ENCODE peak calls at places on chromosome 3, in nine cellular contexts. Z is foreskin fibroblast; E is lower lobe of right lung; U is body of pancreas; J is Right ventricle myocardium superior; T is iris pigment epithelial cell; B is activated CD8-positive, alpha-beta memory T cell treated with anti-CD3 and anti-CD28 coated beads, Interleukin-2, amount 50 U/mL, for 4 hours; C is C1 segment of cervical spinal cord; H is thoracic aorta. D is an unnamed sample.
A peak's percentile ranks its signal among the peaks of the same experiment; 100 is the strongest.

GRCh38 chr3:24286405-24286804 is 208.2 kb downstream of the THRB start:
- DNase-seq in Z (no peak), E (no peak), U (no peak), J (no peak), T (peak; percentile 85), B (no peak), C (no peak), H (no peak), D (no peak)

GRCh38 chr3:184748219-184749135 is 36.6 kb upstream of the MAGEF1 start:
- DNase-seq in Z (no peak), E (no peak), U (no peak), J (no peak), T (no peak), B (no peak), C (no peak), H (no peak), D (peak; percentile 18)

GRCh38 chr3:46006646-46007045 is 11.0 kb upstream of the FYCO1 start:
- DNase-seq in Z (peak; percentile 49), E (no peak), U (no peak), J (no peak), T (peak; percentile 85), B (no peak), C (no peak), H (no peak), D (peak; percentile 81)

GRCh38 chr3:43497905-43498365 is 123.9 kb downstream of the ANO10 start:
- DNase-seq in Z (no peak), E (no peak), U (no peak), J (no peak), T (peak; percentile 50), B (no peak), C (no peak), H (no peak), D (peak; percentile 84)

GRCh38 chr3:48404440-48405342 is 25.2 kb downstream of the PLXNB1 start:
- DNase-seq in Z (no peak), E (peak; percentile 22), U (peak; percentile 1), J (no peak), T (no peak), B (no peak), C (no peak), H (no peak), D (no peak)

GRCh38 chr3:186622651-186623310 is 9.9 kb downstream of the AHSG start:
- DNase-seq in Z (no peak), E (no peak), U (no peak), J (no peak), T (no peak), B (no peak), C (no peak), H (no peak), D (no peak)

GRCh38 chr3:134600166-134600670 is 50.6 kb downstream of the KY start:
- DNase-seq in Z (no peak), E (no peak), U (no peak), J (no peak), T (peak; percentile 68), B (no peak), C (no peak), H (no peak), D (peak; percentile 60)

GRCh38 chr3:135229018-135229495 is 434.0 kb downstream of the EPHB1 start:
- DNase-seq in Z (no peak), E (no peak), U (peak; percentile 10), J (peak; percentile 50), T (no peak), B (no peak), C (no peak), H (no peak), D (no peak)

GRCh38 chr3:99543796-99544195 is 94.6 kb upstream of the COL8A1 start:
- DNase-seq in Z (no peak), E (no peak), U (no peak), J (no peak), T (no peak), B (no peak), C (no peak), H (no peak), D (no peak)

GRCh38 chr3:34009480-34009844 is 211.0 kb downstream of the PDCD6IP start:
- DNase-seq in Z (peak; percentile 30), E (no peak), U (no peak), J (no peak), T (peak; percentile 47), B (no peak), C (no peak), H (no peak), D (no peak)

GRCh38 chr3:61530355-61530754 is 31.0 kb upstream of the PTPRG start:
- DNase-seq in Z (peak; percentile 13), E (no peak), U (peak; percentile 51), J (no peak), T (peak; percentile 51), B (no peak), C (no peak), H (no peak), D (peak; percentile 58)

GRCh38 chr3:58072046-58072445 is 63.8 kb downstream of the FLNB start:
- DNase-seq in Z (no peak), E (no peak), U (no peak), J (no peak), T (peak; percentile 82), B (no peak), C (no peak), H (no peak), D (peak; percentile 98)

GRCh38 chr3:73423133-73423532 is 201.6 kb downstream of the PDZRN3 start:
- DNase-seq in Z (no peak), E (no peak), U (no peak), J (no peak), T (no peak), B (no peak), C (no peak), H (no peak), D (no peak)

GRCh38 chr3:110583373-110583935 is 488.2 kb upstream of the NECTIN3 start:
- DNase-seq in Z (peak; percentile 43), E (no peak), U (no peak), J (no peak), T (no peak), B (no peak), C (no peak), H (no peak), D (peak; percentile 6)

GRCh38 chr3:105938101-105938500 is 69.3 kb upstream of the CBLB start:
- DNase-seq in Z (peak; percentile 59), E (no peak), U (peak; percentile 12), J (no peak), T (peak; percentile 43), B (no peak), C (no peak), H (no peak), D (peak; percentile 77)

GRCh38 chr3:101689291-101689690 is 2.8 kb upstream of the RPL24 start:
- DNase-seq in Z (no peak), E (no peak), U (no peak), J (no peak), T (peak; percentile 34), B (no peak), C (no peak), H (no peak), D (no peak)

GRCh38 chr3:104437131-104437750 is 929.5 kb upstream of the ALCAM start:
- DNase-seq in Z (no peak), E (no peak), U (peak; percentile 3), J (no peak), T (peak; percentile 83), B (no peak), C (no peak), H (no peak), D (peak; percentile 89)

GRCh38 chr3:141816958-141817357 is 53.8 kb downstream of the GRK7 start:
- DNase-seq in Z (no peak), E (no peak), U (no peak), J (no peak), T (peak; percentile 31), B (no peak), C (no peak), H (no peak), D (peak; percentile 13)

GRCh38 chr3:128338536-128339400 is 127.9 kb downstream of the DNAJB8 start:
- DNase-seq in Z (no peak), E (no peak), U (no peak), J (no peak), T (no peak), B (no peak), C (no peak), H (no peak), D (no peak)

GRCh38 chr3:115156255-115156654 is 9.2 kb upstream of the ZBTB20 start:
- DNase-seq in Z (no peak), E (no peak), U (no peak), J (no peak), T (no peak), B (no peak), C (no peak), H (no peak), D (no peak)

GRCh38 chr3:48715179-48715800 is 1.7 kb downstream of the IP6K2 start:
- DNase-seq in Z (no peak), E (no peak), U (no peak), J (no peak), T (peak; percentile 70), B (no peak), C (no peak), H (no peak), D (no peak)

GRCh38 chr3:98780343-98780742 is 17.2 kb downstream of the ST3GAL6 start:
- DNase-seq in Z (no peak), E (no peak), U (no peak), J (no peak), T (peak; percentile 85), B (no peak), C (no peak), H (no peak), D (peak; percentile 79)

GRCh38 chr3:14478943-14479550 is 61.1 kb downstream of the GRIP2 start:
- DNase-seq in Z (no peak), E (peak; percentile 20), U (no peak), J (no peak), T (no peak), B (no peak), C (no peak), H (no peak), D (no peak)

GRCh38 chr3:139120336-139120971 is 75.8 kb upstream of the PRR23C start:
- DNase-seq in Z (peak; percentile 97), E (no peak), U (peak; percentile 30), J (no peak), T (peak; percentile 78), B (no peak), C (no peak), H (no peak), D (peak; percentile 93)

GRCh38 chr3:191331443-191331842 is 1.1 kb upstream of the UTS2B start:
- DNase-seq in Z (no peak), E (no peak), U (no peak), J (no peak), T (peak; percentile 76), B (no peak), C (no peak), H (no peak), D (peak; percentile 32)

GRCh38 chr3:136984837-136985236 is 27.1 kb downstream of the IL20RB start:
- DNase-seq in Z (peak; percentile 17), E (no peak), U (no peak), J (no peak), T (peak; percentile 81), B (no peak), C (no peak), H (no peak), D (peak; percentile 27)

GRCh38 chr3:172749201-172749965 is 1.1 kb upstream of the ECT2 start:
- DNase-seq in Z (peak; percentile 89), E (no peak), U (peak; percentile 59), J (no peak), T (peak; percentile 88), B (no peak), C (no peak), H (peak; percentile 7), D (peak; percentile 98)

GRCh38 chr3:171165499-171165921 is 139.0 kb upstream of the SLC2A2 start:
- DNase-seq in Z (no peak), E (no peak), U (no peak), J (no peak), T (no peak), B (no peak), C (no peak), H (no peak), D (no peak)

GRCh38 chr3:188104050-188104449 is 49.9 kb upstream of the LPP start:
- DNase-seq in Z (peak; percentile 20), E (no peak), U (no peak), J (no peak), T (peak; percentile 67), B (no peak), C (no peak), H (no peak), D (no peak)

GRCh38 chr3:23170306-23170705 is 32.8 kb upstream of the UBE2E2 start:
- DNase-seq in Z (peak; percentile 15), E (no peak), U (no peak), J (no peak), T (peak; percentile 42), B (no peak), C (no peak), H (no peak), D (no peak)

GRCh38 chr3:14000556-14000955 is 120.7 kb upstream of the WNT7A start:
- DNase-seq in Z (no peak), E (no peak), U (no peak), J (no peak), T (peak; percentile 1), B (no peak), C (no peak), H (no peak), D (no peak)